ENCODE peak calls at places on chromosomes 11 and 22, in four cellular contexts. S is MM.1S, C is spleen, K is GM23248. U is an unnamed sample.

GRCh38 chr11:79794057-79794456 is 353.2 kb upstream of the TENM4 start:
- DNase-seq in K (no peak), C (no peak), S (no peak), U (no peak)

GRCh38 chr22:26477341-26477731 is 6.2 kb downstream of the HPS4 start:
- DNase-seq in S (no peak), C (no peak), K (no peak), U (no peak)

GRCh38 chr22:22458896-22459588 is 49.5 kb downstream of the ZNF280B start:
- DNase-seq in S (no peak), K (no peak), C (no peak), U (peak; percentile 9)

GRCh38 chr11:77471520-77472234 is 2.2 kb downstream of the PAK1 start:
- DNase-seq in K (no peak), S (peak; percentile 36), C (no peak), U (no peak)

GRCh38 chr11:68340003-68340767 is 27.8 kb downstream of the LRP5 start:
- DNase-seq in S (no peak), K (no peak), C (no peak), U (no peak)

GRCh38 chr11:65112551-65113360 is 1.1 kb downstream of the TM7SF2 start:
- DNase-seq in S (peak; percentile 59), K (peak; percentile 73), C (peak; percentile 95), U (no peak)

GRCh38 chr11:63916837-63917684 is at the start of gene RCOR2:
- DNase-seq in K (peak; percentile 85), C (peak; percentile 90), S (peak; percentile 74), U (peak; percentile 66)

GRCh38 chr11:96228472-96228871 is 114.5 kb downstream of the MAML2 start:
- DNase-seq in S (no peak), C (no peak), K (peak; percentile 85), U (peak; percentile 95)

GRCh38 chr22:28187612-28188011 is 268.6 kb upstream of the PITPNB start:
- DNase-seq in K (no peak), S (no peak), C (no peak), U (no peak)

GRCh38 chr11:60485987-60486386 is 6.6 kb upstream of the MS4A12 start:
- DNase-seq in S (peak; percentile 90), C (peak; percentile 75), K (no peak), U (no peak)

GRCh38 chr11:133946541-133947297 is 10.0 kb downstream of the IGSF9B start:
- DNase-seq in C (peak; percentile 69), K (no peak), S (no peak), U (no peak)

GRCh38 chr11:86416494-86416893 is 41.8 kb downstream of the CCDC81 start:
- DNase-seq in K (no peak), C (no peak), S (no peak), U (no peak)

GRCh38 chr11:111086058-111086457 is 159.5 kb upstream of the POU2AF2 start:
- DNase-seq in S (no peak), K (no peak), C (no peak), U (no peak)

GRCh38 chr22:36077261-36077660 is 48.6 kb upstream of the RBFOX2 start:
- DNase-seq in C (no peak), S (no peak), K (peak; percentile 87), U (no peak)

GRCh38 chr11:114036156-114036811 is 23.2 kb upstream of the ZBTB16 start:
- DNase-seq in C (peak; percentile 94), K (peak; percentile 84), S (peak; percentile 58), U (no peak)

GRCh38 chr11:24239016-24239720 is 257.7 kb upstream of the LUZP2 start:
- DNase-seq in S (no peak), K (peak; percentile 92), C (no peak), U (peak; percentile 90)

GRCh38 chr11:121814962-121815361 is 301.1 kb downstream of the BLID start:
- DNase-seq in C (no peak), K (peak; percentile 89), S (no peak), U (peak; percentile 60)

GRCh38 chr11:26231252-26231661 is 100.7 kb upstream of the ANO3 start:
- DNase-seq in S (no peak), C (no peak), K (peak; percentile 92), U (peak; percentile 96)

GRCh38 chr11:78796956-78797355 is 222.3 kb upstream of the NARS2 start:
- DNase-seq in C (no peak), K (peak; percentile 59), S (no peak), U (peak; percentile 96)

GRCh38 chr11:126843096-126843495 is 157.5 kb downstream of the KIRREL3 start:
- DNase-seq in S (no peak), C (no peak), K (no peak), U (no peak)

GRCh38 chr22:44396021-44396726 is 83.4 kb upstream of the SHISAL1 start:
- DNase-seq in K (no peak), C (peak; percentile 39), S (no peak), U (no peak)

GRCh38 chr11:56764976-56765375 is 16.5 kb upstream of the OR9G4 start:
- DNase-seq in S (no peak), K (peak; percentile 2), C (no peak), U (no peak)

GRCh38 chr11:1992111-1992510 is 5.5 kb downstream of the H19 start:
- DNase-seq in K (no peak), S (no peak), C (peak; percentile 37), U (no peak)

GRCh38 chr11:78190374-78190773 is 1.7 kb downstream of the USP35 start:
- DNase-seq in C (peak; percentile 46), K (peak; percentile 27), S (no peak), U (no peak)

GRCh38 chr11:131297441-131297840 is 73.0 kb upstream of the NTM start:
- DNase-seq in K (no peak), S (no peak), C (no peak), U (no peak)

GRCh38 chr11:46122955-46123354 is 1.7 kb upstream of the PHF21A start:
- DNase-seq in K (peak; percentile 80), S (no peak), C (no peak), U (peak; percentile 61)

GRCh38 chr22:45638834-45639746 is 32.5 kb upstream of the ATXN10 start:
- DNase-seq in S (no peak), C (no peak), K (peak; percentile 89), U (peak; percentile 55)

GRCh38 chr22:38823637-38824036 is 20.2 kb downstream of the NPTXR start:
- DNase-seq in C (no peak), K (no peak), S (no peak), U (no peak)

GRCh38 chr11:72669527-72669926 is 4.7 kb downstream of the PDE2A start:
- DNase-seq in C (no peak), K (peak; percentile 20), S (no peak), U (no peak)

GRCh38 chr11:85647604-85648299 is at the start of gene TMEM126A:
- DNase-seq in K (peak; percentile 93), S (peak; percentile 91), C (peak; percentile 98), U (peak; percentile 73)

GRCh38 chr11:80948781-80949180 is 1508.0 kb upstream of the TENM4 start:
- DNase-seq in K (no peak), C (no peak), S (no peak), U (no peak)

GRCh38 chr11:86294026-86294425 is 8.0 kb upstream of the HIKESHI start:
- DNase-seq in C (no peak), S (no peak), K (peak; percentile 7), U (no peak)

GRCh38 chr11:14454861-14455632 is 44.6 kb downstream of the COPB1 start:
- DNase-seq in C (no peak), S (no peak), K (peak; percentile 65), U (no peak)

GRCh38 chr11:70364745-70365535 is 33.4 kb upstream of the CTTN start:
- DNase-seq in K (no peak), S (no peak), C (peak; percentile 76), U (no peak)

GRCh38 chr11:88813233-88813915 is 252.4 kb downstream of the GRM5 start:
- DNase-seq in S (peak; percentile 22), K (no peak), C (no peak), U (no peak)

GRCh38 chr11:75345455-75346224 is 5.8 kb downstream of the ARRB1 start:
- DNase-seq in K (no peak), S (peak; percentile 21), C (no peak), U (no peak)

GRCh38 chr11:72069787-72070251 is 10.5 kb downstream of the NUMA1 start:
- DNase-seq in S (peak; percentile 64), K (peak; percentile 97), C (peak; percentile 91), U (peak; percentile 85)

GRCh38 chr22:25013634-25014033 is 61.1 kb downstream of the KIAA1671 start:
- DNase-seq in S (no peak), C (no peak), K (no peak), U (no peak)

GRCh38 chr11:41947392-41947791 is 487.9 kb upstream of the LRRC4C start:
- DNase-seq in S (no peak), K (no peak), C (no peak), U (no peak)

GRCh38 chr11:119448380-119448779 is 25.4 kb upstream of the THY1 start:
- DNase-seq in C (no peak), S (no peak), K (no peak), U (no peak)
- H3K4me3 ChIP-seq in C (no peak overlapping the region), S (no peak overlapping the region), K (no peak overlapping the region), U (no peak overlapping the region)

GRCh38 chr11:19806251-19806650 is 93.6 kb downstream of the NAV2 start:
- DNase-seq in K (no peak), S (no peak), C (no peak), U (no peak)
- H3K4me1 ChIP-seq in K (peaks cover 16% of the 10 kb centered on the region), S (no peaks in the 10 kb centered on the region), C (peaks cover 5% of the 10 kb centered on the region), U (no peaks in the 10 kb centered on the region)

GRCh38 chr11:16925495-16926065 is 88.6 kb downstream of the PLEKHA7 start:
- DNase-seq in K (peak; percentile 62), C (peak; percentile 78), S (peak; percentile 86), U (peak; percentile 29)

GRCh38 chr11:16924826-16925494 is 89.3 kb downstream of the PLEKHA7 start:
- DNase-seq in C (no peak), S (no peak), K (peak; percentile 40), U (peak; percentile 37)

GRCh38 chr11:16923987-16924386 is 90.2 kb downstream of the PLEKHA7 start:
- DNase-seq in C (no peak), S (peak; percentile 70), K (no peak), U (no peak)

GRCh38 chr11:16926868-16927267 is 87.3 kb downstream of the PLEKHA7 start:
- DNase-seq in K (no peak), S (no peak), C (no peak), U (no peak)

GRCh38 chr11:16924462-16924825 is 89.8 kb downstream of the PLEKHA7 start:
- DNase-seq in C (no peak), K (no peak), S (no peak), U (no peak)
- H3K4me3 ChIP-seq in C (no peak overlapping the region), K (no peak overlapping the region), S (peak overlapping the region; percentile 85), U (peak overlapping the region; percentile 48)

DNA sequence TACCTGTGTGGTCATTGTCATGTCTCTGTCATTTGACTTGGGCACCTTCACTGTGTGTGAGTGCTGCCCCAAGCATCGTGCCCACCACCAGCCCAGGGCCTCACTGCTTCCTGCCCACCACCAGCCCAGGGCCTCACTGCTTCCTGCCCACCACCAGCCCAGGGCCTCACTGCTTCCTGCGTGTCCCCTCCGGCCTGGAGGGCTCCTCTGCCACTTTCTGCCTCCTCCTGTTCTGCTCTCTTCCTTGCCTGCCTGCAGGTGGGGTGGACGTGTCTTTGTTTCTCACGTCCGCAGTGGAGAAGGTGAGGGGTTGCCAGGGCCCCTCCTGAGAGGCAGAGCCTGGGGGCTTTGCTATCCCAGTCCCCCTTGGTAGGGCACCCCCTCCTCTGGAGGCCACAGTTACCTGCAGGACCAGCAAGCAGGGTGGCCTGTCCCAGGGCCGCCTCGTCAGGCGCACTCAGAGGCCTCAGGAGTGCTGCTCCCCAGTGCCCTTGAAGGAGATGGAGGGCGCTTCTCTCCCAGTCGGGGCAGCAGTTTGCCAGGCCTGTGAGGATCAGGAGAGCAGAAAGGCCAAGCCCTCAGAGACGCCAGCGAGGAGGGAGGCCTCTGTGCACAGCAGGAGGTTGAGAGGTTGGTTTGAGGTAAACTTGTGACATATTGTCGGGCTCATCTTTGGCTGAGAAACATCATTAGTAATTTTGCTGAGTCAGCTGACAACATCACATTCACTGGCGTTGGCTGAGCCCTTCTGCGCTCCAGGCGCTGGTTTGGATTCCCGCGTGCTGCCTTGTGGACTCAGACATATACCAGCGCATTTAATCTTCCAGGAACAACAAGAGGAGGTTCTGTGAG is 290.8 kb downstream of the TBC1D22A start:
- DNase-seq in K (no peak), S (no peak), C (peak; percentile 70), U (no peak)
- H3K4me1 ChIP-seq in K (no peaks in the 10 kb centered on the region), S (no peaks in the 10 kb centered on the region), C (peaks cover 41% of the 10 kb centered on the region), U (peaks cover 15% of the 10 kb centered on the region)